ENCODE peak calls at places on chromosome 3, in six cellular contexts. L is NCI-H1417 treated with DMSO at 0.1 percent for 48 hours, K is WTC11, W is RPMI8226, J is activated B cell treated with CpG ODN at 0.5 μM for 24 hours, A is frontal cortex. Y is an unnamed sample.

GRCh38 chr3:13621381-13622221 is 72.7 kb downstream of the FBLN2 start:
- DNase-seq in K (no peak), L (no peak), W (no peak), J (no peak), A (no peak), Y (peak)

GRCh38 chr3:195148553-195148952 is 122.4 kb downstream of the XXYLT1 start:
- DNase-seq in A (no peak), K (no peak), L (no peak), J (no peak), W (no peak), Y (no peak)

GRCh38 chr3:133386876-133387275 is 13.0 kb upstream of the BFSP2 start:
- DNase-seq in K (no peak), J (no peak), L (no peak), W (no peak), A (no peak), Y (no peak)

GRCh38 chr3:107861904-107862303 is 228.9 kb downstream of the CD47 start:
- DNase-seq in K (no peak), L (no peak), J (peak), W (peak), A (no peak), Y (no peak)

GRCh38 chr3:7423995-7424394 is 563.1 kb downstream of the GRM7 start:
- DNase-seq in W (no peak), L (no peak), K (no peak), J (no peak), A (no peak), Y (peak)

GRCh38 chr3:44886561-44886960 is 12.2 kb downstream of the TGM4 start:
- DNase-seq in K (no peak), J (no peak), L (no peak), W (no peak), A (no peak), Y (no peak)

GRCh38 chr3:128112406-128112968 is 11.1 kb downstream of the RUVBL1 start:
- DNase-seq in L (no peak), W (no peak), J (no peak), K (no peak), A (no peak), Y (no peak)

GRCh38 chr3:195251336-195252065 is 19.5 kb downstream of the XXYLT1 start:
- DNase-seq in W (no peak), J (no peak), L (no peak), K (no peak), A (no peak), Y (peak)

GRCh38 chr3:121651684-121652083 is 9.0 kb downstream of the HCLS1 start:
- DNase-seq in J (no peak), A (no peak), L (no peak), W (peak), K (no peak), Y (no peak)

GRCh38 chr3:40877651-40878463 is 321.4 kb upstream of the CTNNB1 start:
- DNase-seq in W (no peak), L (no peak), K (no peak), A (peak), J (no peak), Y (no peak)

GRCh38 chr3:192919895-192920294 is 2.2 kb upstream of the MB21D2 start:
- DNase-seq in J (no peak), K (no peak), A (no peak), L (no peak), W (no peak), Y (no peak)

GRCh38 chr3:29329986-29330514 is 49.2 kb downstream of the RBMS3 start:
- DNase-seq in W (no peak), K (no peak), J (no peak), A (no peak), L (no peak), Y (no peak)